ENCODE peak calls at places on chromosomes 13 and 19, in five cellular contexts. C is A549, G is K562, T is WTC11, Q is GM12878. J is an unnamed sample.

GRCh38 chr13:39209731-39210633 is 171.7 kb downstream of the NHLRC3 start:
- DNase-seq in Q (no peak), G (no peak), C (no peak), T (no peak), J (no peak)

GRCh38 chr13:41182231-41182630 is 12.1 kb downstream of the KBTBD7 start:
- DNase-seq in C (no peak), Q (no peak), G (no peak), T (no peak), J (no peak)

GRCh38 chr19:15249912-15250634 is 17.8 kb upstream of the EPHX3 start:
- DNase-seq in C (peak; percentile 69), G (no peak), Q (no peak), T (no peak), J (no peak)

GRCh38 chr19:30029721-30030510 is 87.9 kb downstream of the URI1 start:
- DNase-seq in Q (peak; percentile 90), C (peak; percentile 54), T (no peak), G (no peak), J (no peak)

GRCh38 chr19:29263305-29264080 is 50.5 kb upstream of the UQCRFS1 start:
- DNase-seq in Q (no peak), G (peak; percentile 58), C (peak; percentile 64), T (peak; percentile 78), J (peak; percentile 11)

GRCh38 chr13:51848674-51849073 is 3.7 kb upstream of the TMEM272 start:
- DNase-seq in C (no peak), G (no peak), T (no peak), Q (no peak), J (peak; percentile 15)

GRCh38 chr19:19379527-19379926 is 25.9 kb upstream of the GATAD2A start:
- DNase-seq in C (no peak), T (no peak), Q (no peak), G (no peak), J (no peak)

GRCh38 chr13:107808388-107808787 is 406.9 kb downstream of the LIG4 start:
- DNase-seq in G (no peak), C (no peak), T (no peak), Q (no peak), J (no peak)

GRCh38 chr13:35954207-35954560 is 177.0 kb downstream of the DCLK1 start:
- DNase-seq in C (no peak), T (no peak), Q (no peak), G (no peak), J (no peak)

GRCh38 chr13:110520431-110521295 is 40.9 kb downstream of the RAB20 start:
- DNase-seq in G (no peak), T (no peak), Q (no peak), C (peak; percentile 20), J (no peak)

GRCh38 chr13:32032780-32033179 is 1.2 kb downstream of the FRY start:
- DNase-seq in C (no peak), G (no peak), Q (no peak), T (no peak), J (no peak)

GRCh38 chr19:7497292-7497691 is 8.5 kb upstream of the PEX11G start:
- DNase-seq in T (peak; percentile 53), Q (no peak), C (no peak), G (peak; percentile 39), J (no peak)

GRCh38 chr13:65911546-65912193 is 1318.5 kb downstream of the PCDH9 start:
- DNase-seq in T (no peak), Q (no peak), G (no peak), C (no peak), J (no peak)

GRCh38 chr19:33947565-33947964 is 150.9 kb downstream of the KCTD15 start:
- DNase-seq in C (no peak), G (no peak), T (no peak), Q (no peak), J (no peak)

GRCh38 chr13:113788413-113789135 is 29.5 kb downstream of the TMEM255B start:
- DNase-seq in T (no peak), Q (no peak), C (no peak), G (no peak), J (no peak)
- TF ChIP-seq ESRRA in T (no peak), Q (no peak), C (no peak), G (no peak), J (no peak)

GRCh38 chr13:94987869-94988268 is 275.5 kb upstream of the SOX21 start:
- DNase-seq in C (no peak), G (no peak), T (no peak), Q (no peak), J (no peak)
- TF ChIP-seq ESRRA in C (no peak), G (no peak), T (no peak), Q (no peak), J (no peak)

GRCh38 chr19:4737955-4738580 is 14.4 kb upstream of the DPP9 start:
- DNase-seq in T (no peak), G (no peak), Q (no peak), C (no peak), J (no peak)
- TF ChIP-seq ESRRA in T (no peak), G (no peak), Q (no peak), C (no peak), J (no peak)

DNA sequence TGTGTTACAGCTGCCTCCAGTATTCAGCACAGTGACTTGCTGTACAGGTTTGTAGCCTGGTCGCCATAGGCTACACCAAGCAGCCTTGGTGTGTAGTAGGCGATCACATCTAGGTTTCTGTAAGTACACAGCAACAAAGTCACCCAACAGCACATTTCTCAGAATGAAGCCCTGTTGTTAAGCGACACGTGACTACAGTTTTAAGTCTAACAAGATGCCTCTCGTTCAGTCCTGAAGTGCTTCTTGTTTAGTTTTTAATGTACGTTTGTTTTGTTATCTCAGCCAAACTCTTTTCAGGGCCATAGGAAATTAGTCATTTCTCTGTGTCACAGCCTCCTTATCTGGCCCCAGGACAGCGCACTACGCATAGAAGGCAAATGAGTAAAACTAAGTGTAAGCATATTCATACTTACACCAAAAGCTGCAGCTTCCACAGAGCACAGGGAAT is 50.0 kb upstream of the GPR183 start:
- DNase-seq in Q (peak; percentile 61), G (peak; percentile 36), C (no peak), T (no peak), J (no peak)
- TF ChIP-seq ESRRA in Q (no peak), G (no peak), C (no peak), T (no peak), J (no peak)

GRCh38 chr13:67351915-67352314 is 121.8 kb upstream of the PCDH9 start:
- DNase-seq in Q (no peak), T (no peak), C (no peak), G (no peak), J (no peak)
- TF ChIP-seq ESRRA in Q (no peak), T (no peak), C (no peak), G (no peak), J (no peak)

DNA sequence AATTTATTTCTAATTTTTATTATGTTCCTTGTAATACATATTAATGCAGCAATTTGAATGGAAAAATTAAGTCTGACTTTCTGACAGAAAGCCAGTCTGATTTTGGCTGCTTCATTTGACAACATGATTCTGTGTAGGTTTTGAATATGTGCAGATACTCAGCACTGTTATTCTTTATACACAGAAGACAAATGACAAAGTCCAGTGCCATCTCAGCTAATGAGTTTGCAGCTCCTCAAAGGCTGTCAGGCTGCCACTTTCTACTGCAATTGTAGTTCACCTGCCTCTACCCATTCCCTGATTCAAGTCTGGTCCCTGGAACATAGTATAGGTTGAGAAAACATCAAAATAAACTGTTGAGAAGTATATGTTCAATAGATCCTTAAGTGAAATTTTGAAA is 2.9 kb upstream of the CHAMP1 start:
- DNase-seq in C (no peak), T (no peak), Q (no peak), G (no peak), J (no peak)
- TF ChIP-seq ESRRA in C (no peak), T (no peak), Q (no peak), G (no peak), J (no peak)

DNA sequence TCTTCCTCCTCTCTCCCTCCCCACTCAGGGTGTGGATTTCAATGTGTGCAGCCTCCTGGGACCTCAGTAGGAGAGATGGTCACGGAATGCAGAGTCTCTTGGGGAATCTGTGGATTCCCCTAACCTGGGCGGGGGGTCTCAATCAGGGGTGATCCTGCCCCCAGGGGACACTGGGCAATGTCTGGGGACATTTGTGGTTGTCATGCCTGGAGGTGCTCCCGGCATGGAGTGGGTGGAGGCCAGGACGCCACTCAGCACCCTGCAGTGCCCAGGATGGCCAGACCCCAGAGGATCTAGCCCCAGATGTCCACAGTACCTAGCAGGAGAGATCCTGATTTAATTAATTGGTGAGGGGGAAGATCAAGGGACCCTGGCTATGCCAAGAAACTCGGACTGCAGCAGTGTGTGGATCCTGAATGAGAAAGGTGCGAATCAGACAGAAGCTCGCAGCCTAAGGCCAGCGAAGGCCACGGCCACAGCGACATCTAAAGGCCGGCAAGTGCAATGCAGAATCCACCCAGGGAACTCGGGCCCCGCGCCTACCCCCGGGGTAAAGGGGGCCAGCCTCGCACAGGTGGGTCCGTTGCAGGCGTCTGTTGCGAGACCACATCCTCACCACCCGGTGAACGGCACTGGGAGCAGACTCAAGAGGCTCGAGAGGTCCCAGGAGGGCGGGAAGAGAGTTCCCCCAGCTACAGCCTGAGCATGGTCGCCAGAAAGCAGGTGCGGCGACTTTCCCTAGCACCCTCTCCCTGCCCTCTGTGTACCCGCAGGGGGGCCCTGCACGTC is 88.8 kb downstream of the GNG7 start:
- DNase-seq in G (peak; percentile 69), C (peak; percentile 41), T (peak; percentile 71), Q (no peak), J (no peak)
- TF ChIP-seq ESRRA in G (no peak), C (no peak), T (no peak), Q (no peak), J (no peak)

J was measured in HepG2.